ENCODE peak calls at places on chromosomes 1 and 21, in six cellular contexts. N is psoas muscle; E is colonic mucosa; W is suprapubic skin; F is CD8-positive, alpha-beta memory T cell; K is fibroblast of the aortic adventitia. A is an unnamed sample.

GRCh38 chr1:94971491-94971924 is 44.6 kb upstream of the CNN3 start:
- DNase-seq in N (no peak), E (no peak), W (no peak), F (no peak), K (no peak), A (no peak)

GRCh38 chr21:36821032-36821299 is 122.1 kb downstream of the SIM2 start:
- DNase-seq in N (no peak), E (no peak), W (no peak), F (no peak), K (no peak), A (no peak)

GRCh38 chr21:29237110-29238051 is 61.3 kb upstream of the BACH1 start:
- DNase-seq in N (peak), E (no peak), W (no peak), F (no peak), K (peak), A (no peak)

GRCh38 chr1:50968884-50969610 is 998 bp upstream of the CDKN2C start:
- DNase-seq in N (peak), E (peak), W (no peak), F (peak), K (peak), A (peak)

GRCh38 chr1:18938008-18938706 is 18.3 kb downstream of the IFFO2 start:
- DNase-seq in N (no peak), E (no peak), W (no peak), F (no peak), K (no peak), A (no peak)

GRCh38 chr1:209046935-209047334 is 536.6 kb upstream of the CAMK1G start:
- DNase-seq in N (no peak), E (no peak), W (no peak), F (no peak), K (no peak), A (no peak)

GRCh38 chr1:3732747-3733602 is 19.3 kb upstream of the CCDC27 start:
- DNase-seq in N (no peak), E (no peak), W (no peak), F (no peak), K (no peak), A (peak)

GRCh38 chr1:53860967-53861411 is 22.9 kb upstream of the NDC1 start:
- DNase-seq in N (no peak), E (peak), W (no peak), F (peak), K (peak), A (peak)

GRCh38 chr21:44847261-44848056 is 26.0 kb downstream of the PTTG1IP start:
- DNase-seq in N (no peak), E (no peak), W (no peak), F (no peak), K (no peak), A (peak)

GRCh38 chr1:168894397-168894796 is 165.4 kb upstream of the DPT start:
- DNase-seq in N (no peak), E (no peak), W (no peak), F (no peak), K (no peak), A (no peak)

GRCh38 chr21:34129039-34129891 is 55.9 kb downstream of the MRPS6 start:
- DNase-seq in N (peak), E (peak), W (no peak), F (peak), K (peak), A (no peak)

GRCh38 chr21:34544032-34544496 is 32.1 kb upstream of the KCNE1 start:
- DNase-seq in N (peak), E (peak), W (no peak), F (peak), K (peak), A (peak)

GRCh38 chr1:119779869-119780356 is 11.2 kb upstream of the HMGCS2 start:
- DNase-seq in N (no peak), E (peak), W (no peak), F (no peak), K (peak), A (peak)

GRCh38 chr1:5768014-5768413 is 224.2 kb downstream of the NPHP4 start:
- DNase-seq in N (no peak), E (no peak), W (no peak), F (no peak), K (no peak), A (peak)

GRCh38 chr1:116737855-116738318 is 16.3 kb upstream of the CD2 start:
- DNase-seq in N (no peak), E (no peak), W (no peak), F (no peak), K (no peak), A (no peak)

GRCh38 chr1:156114101-156114918 is at the start of gene LMNA:
- DNase-seq in N (peak), E (peak), W (peak), F (peak), K (peak), A (peak)
- H3K4me3 ChIP-seq in N (peak), E (peak), W (peak), F (peak), K (peak), A (peak)

GRCh38 chr1:40981702-40982448 is 2.4 kb downstream of the CTPS1 start:
- DNase-seq in N (no peak), E (no peak), W (no peak), F (no peak), K (peak), A (peak)
- H3K4me3 ChIP-seq in N (no peak), E (no peak), W (no peak), F (no peak), K (peak), A (no peak)

GRCh38 chr1:59375321-59376220 is 78.7 kb downstream of the FGGY start:
- DNase-seq in N (no peak), E (no peak), W (no peak), F (no peak), K (peak), A (no peak)
- H3K4me3 ChIP-seq in N (no peak), E (no peak), W (no peak), F (no peak), K (no peak), A (no peak)

GRCh38 chr1:10762875-10763274 is 33.6 kb downstream of the CASZ1 start:
- DNase-seq in N (no peak), E (peak), W (no peak), F (no peak), K (no peak), A (no peak)
- H3K4me3 ChIP-seq in N (no peak), E (no peak), W (no peak), F (no peak), K (no peak), A (no peak)

GRCh38 chr1:1204998-1205768 is 1.2 kb downstream of the TNFRSF18 start:
- DNase-seq in N (peak), E (no peak), W (no peak), F (no peak), K (no peak), A (peak)

GRCh38 chr1:1204425-1204920 is 1.9 kb downstream of the TNFRSF18 start:
- DNase-seq in N (no peak), E (no peak), W (no peak), F (no peak), K (no peak), A (peak)

GRCh38 chr1:1207254-1207902 is 986 bp upstream of the TNFRSF18 start:
- DNase-seq in N (peak), E (no peak), W (no peak), F (no peak), K (no peak), A (peak)

GRCh38 chr1:1205769-1206375 is 520 bp downstream of the TNFRSF18 start:
- DNase-seq in N (peak), E (no peak), W (no peak), F (no peak), K (no peak), A (peak)

GRCh38 chr1:1206376-1207253 is at the start of gene TNFRSF18:
- DNase-seq in N (peak), E (no peak), W (no peak), F (no peak), K (no peak), A (peak)
- H3K4me3 ChIP-seq in N (peak), E (peak), W (peak), F (no peak), K (no peak), A (peak)

GRCh38 chr1:41537788-41538351 is 53.4 kb upstream of the EDN2 start:
- DNase-seq in N (peak), E (peak), W (peak), F (no peak), K (peak), A (no peak)
- H3K4me3 ChIP-seq in N (no peak), E (no peak), W (no peak), F (no peak), K (no peak), A (no peak)

GRCh38 chr21:28090546-28090945 is 902.1 kb downstream of the LTN1 start:
- DNase-seq in N (no peak), E (no peak), W (no peak), F (no peak), K (no peak), A (no peak)
- H3K4me3 ChIP-seq in N (peak), E (no peak), W (no peak), F (no peak), K (peak), A (no peak)

GRCh38 chr1:44777547-44777946 is 2.2 kb downstream of the RPS8 start:
- DNase-seq in N (no peak), E (no peak), W (no peak), F (no peak), K (no peak), A (no peak)

GRCh38 chr1:44775930-44776748 is 799 bp downstream of the RPS8 start:
- DNase-seq in N (no peak), E (peak), W (no peak), F (no peak), K (peak), A (no peak)

GRCh38 chr1:44775078-44775929 is at the start of gene RPS8:
- DNase-seq in N (peak), E (peak), W (peak), F (peak), K (peak), A (peak)

GRCh38 chr1:44777969-44778635 is 2.8 kb downstream of the RPS8 start:
- DNase-seq in N (no peak), E (no peak), W (no peak), F (no peak), K (no peak), A (no peak)

GRCh38 chr1:44776749-44777068 is 1.4 kb downstream of the RPS8 start:
- DNase-seq in N (no peak), E (no peak), W (no peak), F (no peak), K (peak), A (no peak)
- H3K4me3 ChIP-seq in N (peak), E (peak), W (peak), F (peak), K (peak), A (peak)

GRCh38 chr1:236541710-236542109 is 17.9 kb downstream of the LGALS8 start:
- DNase-seq in N (no peak), E (no peak), W (no peak), F (no peak), K (no peak), A (no peak)
- H3K4me3 ChIP-seq in N (no peak), E (no peak), W (no peak), F (no peak), K (no peak), A (no peak)

GRCh38 chr1:235275836-235276235 is 52.1 kb downstream of the ARID4B start:
- DNase-seq in N (no peak), E (no peak), W (no peak), F (no peak), K (no peak), A (no peak)
- H3K4me3 ChIP-seq in N (no peak), E (no peak), W (no peak), F (no peak), K (no peak), A (no peak)